ENCODE peak calls at places on chromosomes 7 and 10, in ten cellular contexts. Q is stomach, Z is breast epithelium, L is HCT116, H is upper lobe of left lung, A is GM12878, N is esophagus muscularis mucosa, U is transverse colon, F is sigmoid colon, J is GM12891. W is an unnamed sample.

GRCh38 chr7:42197391-42197790 is 39.6 kb downstream of the GLI3 start:
- DNase-seq in L (no peak), J (no peak), Q (no peak), U (no peak), N (no peak), Z (no peak), F (no peak), A (no peak), H (no peak), W (no peak)

GRCh38 chr10:3471927-3472704 is 299.5 kb upstream of the PITRM1 start:
- DNase-seq in J (no peak), Q (no peak), N (no peak), Z (peak), L (no peak), H (peak), A (no peak), F (peak), U (peak), W (no peak)

GRCh38 chr7:23175820-23176385 is 5.9 kb upstream of the NUP42 start:
- DNase-seq in F (no peak), N (no peak), A (no peak), J (no peak), L (no peak), U (no peak), Q (no peak), Z (no peak), H (no peak), W (no peak)

GRCh38 chr10:55024718-55025117 is 223.7 kb upstream of the PCDH15 start:
- DNase-seq in Z (no peak), N (no peak), U (no peak), L (no peak), F (no peak), A (no peak), H (no peak), J (no peak), Q (no peak), W (no peak)

GRCh38 chr7:122887198-122887597 is 938 bp upstream of the CADPS2 start:
- DNase-seq in N (no peak), F (peak), Z (peak), J (no peak), Q (peak), A (no peak), H (peak), U (peak), L (peak), W (no peak)

GRCh38 chr7:10022957-10023356 is 950.7 kb upstream of the PHF14 start:
- DNase-seq in L (peak), Z (no peak), F (no peak), Q (no peak), A (no peak), U (no peak), J (no peak), N (no peak), H (peak), W (no peak)

GRCh38 chr7:47658886-47659635 is 77.2 kb upstream of the TNS3 start:
- DNase-seq in Q (no peak), N (no peak), H (no peak), J (no peak), F (no peak), U (no peak), L (no peak), A (no peak), Z (no peak), W (no peak)

GRCh38 chr10:35449944-35450343 is 113.6 kb downstream of the CCNY start:
- DNase-seq in N (no peak), F (no peak), L (no peak), J (no peak), A (no peak), Q (no peak), U (no peak), Z (no peak), H (no peak), W (no peak)

GRCh38 chr10:76357726-76358125 is 926.3 kb downstream of the LRMDA start:
- DNase-seq in L (no peak), H (peak), Q (no peak), N (no peak), J (no peak), A (no peak), U (no peak), Z (no peak), F (no peak), W (no peak)

GRCh38 chr10:42875792-42876191 is 93.2 kb downstream of the BMS1 start:
- DNase-seq in U (no peak), A (no peak), F (no peak), Z (no peak), H (no peak), N (peak), Q (no peak), J (no peak), L (no peak), W (no peak)

GRCh38 chr10:2202401-2202800 is 465.1 kb upstream of the ADARB2 start:
- DNase-seq in Z (no peak), H (no peak), J (no peak), N (no peak), F (no peak), L (no peak), A (no peak), Q (no peak), U (no peak), W (no peak)

GRCh38 chr10:19719320-19719719 is 96.9 kb upstream of the PLXDC2 start:
- DNase-seq in J (no peak), Q (no peak), L (no peak), H (no peak), Z (no peak), U (no peak), A (no peak), N (no peak), F (no peak), W (no peak)

GRCh38 chr7:92691578-92691977 is 101.4 kb upstream of the FAM133B start:
- DNase-seq in H (no peak), N (no peak), L (peak), F (no peak), Z (no peak), Q (no peak), A (peak), J (no peak), U (no peak), W (no peak)

GRCh38 chr7:5396542-5396941 is 27.1 kb downstream of the TNRC18 start:
- DNase-seq in L (peak), Z (no peak), N (no peak), U (peak), J (peak), H (peak), F (peak), A (peak), Q (peak), W (peak)

GRCh38 chr10:49162761-49163160 is 25.4 kb downstream of the TMEM273 start:
- DNase-seq in Z (no peak), N (no peak), H (no peak), L (no peak), F (no peak), Q (no peak), U (no peak), J (no peak), A (no peak), W (no peak)

GRCh38 chr7:17546206-17546998 is 247.9 kb downstream of the AHR start:
- DNase-seq in F (no peak), U (no peak), L (no peak), N (no peak), J (no peak), H (no peak), Q (no peak), Z (no peak), A (no peak), W (no peak)

GRCh38 chr10:533186-533585 is 156.3 kb downstream of the DIP2C start:
- DNase-seq in H (no peak), L (no peak), Z (no peak), N (no peak), J (no peak), Q (no peak), A (no peak), U (no peak), F (no peak), W (no peak)

DNA sequence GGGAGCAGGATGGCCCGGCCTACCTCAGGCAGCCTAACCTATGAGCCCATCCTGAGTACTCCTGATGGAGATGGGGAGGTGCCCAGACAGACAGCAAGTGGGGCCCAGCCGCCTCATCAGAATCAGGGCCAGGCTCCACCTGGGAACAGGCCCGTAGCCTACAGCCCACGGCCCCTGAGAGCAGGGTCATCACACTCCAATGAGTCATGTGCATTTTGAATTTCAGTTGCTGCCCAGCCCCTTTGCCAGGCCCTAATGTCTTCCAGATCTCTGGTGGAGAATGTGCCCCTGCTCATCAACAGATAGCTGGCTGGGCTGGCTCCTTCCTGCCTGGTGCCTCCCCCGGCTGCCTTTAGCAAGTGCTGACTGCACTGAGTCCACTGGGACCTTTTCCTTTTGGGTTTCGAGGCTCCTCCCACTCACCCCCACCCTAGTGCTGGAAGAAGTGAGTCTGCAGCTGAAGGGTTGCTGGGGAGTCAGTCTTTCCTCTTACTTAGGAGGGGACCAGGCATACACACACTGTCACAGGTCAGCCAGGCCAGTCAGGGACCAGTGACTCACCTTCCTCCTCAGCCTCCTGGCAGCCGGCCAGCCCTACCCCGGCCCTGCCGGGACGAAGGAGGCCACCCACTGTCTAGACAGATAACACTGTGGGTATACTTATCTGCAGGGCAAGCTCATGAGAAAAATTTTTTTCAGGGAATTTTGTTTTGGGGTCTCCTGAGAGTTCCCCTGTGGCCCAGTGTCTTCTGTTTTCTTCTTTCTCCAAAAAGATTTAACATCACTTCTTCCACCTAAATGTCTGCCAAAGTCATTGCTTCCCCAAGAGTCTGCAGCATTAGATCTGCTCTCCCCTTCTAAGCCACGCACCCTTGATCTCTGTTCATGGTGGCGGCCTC is 9.1 kb upstream of the ASIC3 start:
- DNase-seq in H (peak), F (peak), J (no peak), L (no peak), U (peak), A (no peak), Z (no peak), Q (peak), N (no peak), W (no peak)
- TF ChIP-seq POLR2A in H (peak), F (no peak), J (no peak), L (no peak), U (no peak), A (no peak), Z (no peak), Q (no peak), N (no peak), W (no peak)

DNA sequence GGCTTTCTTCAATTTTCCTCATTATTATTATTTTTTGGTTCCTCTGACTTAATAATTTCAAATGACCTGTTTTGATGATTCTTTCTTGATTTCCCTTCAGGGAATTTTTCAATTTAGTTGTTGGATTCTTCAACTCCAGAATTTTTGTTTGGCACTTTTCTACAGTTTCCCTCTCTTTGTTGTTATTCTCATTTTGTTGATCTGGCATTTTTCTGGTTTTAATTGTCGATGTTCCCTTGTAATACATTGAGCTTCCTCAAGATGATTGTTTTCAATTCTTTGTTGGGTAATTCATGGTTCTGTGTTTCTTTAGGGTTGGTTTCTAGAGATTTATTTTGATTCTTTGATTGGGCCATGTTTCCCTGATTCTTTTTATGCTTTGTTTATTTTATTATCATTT is 67.8 kb upstream of the DNAJC1 start:
- DNase-seq in Q (no peak), J (no peak), H (no peak), L (no peak), A (no peak), F (no peak), N (no peak), Z (no peak), U (no peak), W (no peak)
- TF ChIP-seq POLR2AphosphoS5 in Q (no peak), J (no peak), H (no peak), L (no peak), A (no peak), F (no peak), N (no peak), Z (no peak), U (no peak), W (no peak)

DNA sequence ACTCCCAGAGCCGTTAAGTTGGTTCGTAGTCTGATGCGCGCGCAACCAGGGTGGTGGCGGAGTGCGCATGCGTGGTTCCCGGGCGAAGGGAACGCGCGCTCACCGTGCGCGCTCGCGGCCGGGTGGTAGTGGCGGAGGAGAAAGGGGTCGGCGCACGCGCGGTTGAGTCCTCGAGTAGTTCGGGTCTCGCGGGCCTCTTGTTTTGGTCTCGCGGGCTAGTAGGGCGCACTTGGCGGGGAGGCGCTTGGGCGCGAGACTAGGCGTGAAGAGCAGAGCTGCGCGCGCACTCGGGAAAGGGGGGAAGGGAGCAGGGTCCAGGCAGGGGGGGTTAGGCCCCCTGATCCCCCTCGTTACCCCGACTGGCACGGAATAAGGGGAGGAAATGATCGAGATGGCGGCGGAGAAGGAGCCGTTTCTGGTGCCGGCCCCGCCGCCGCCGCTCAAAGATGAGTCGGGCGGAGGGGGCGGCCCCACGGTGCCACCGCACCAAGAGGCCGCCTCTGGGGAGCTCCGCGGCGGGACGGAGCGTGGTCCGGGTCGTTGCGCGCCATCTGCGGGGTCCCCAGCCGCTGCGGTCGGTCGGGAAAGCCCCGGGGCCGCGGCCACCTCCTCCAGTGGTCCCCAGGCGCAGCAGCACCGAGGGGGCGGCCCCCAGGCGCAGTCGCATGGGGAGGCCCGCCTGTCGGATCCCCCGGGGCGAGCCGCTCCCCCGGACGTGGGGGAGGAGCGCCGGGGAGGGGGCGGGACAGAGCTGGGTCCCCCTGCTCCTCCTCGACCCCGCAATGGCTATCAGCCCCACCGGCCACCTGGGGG is at the start of gene MEPCE:
- DNase-seq in L (peak), Q (peak), H (peak), N (peak), Z (peak), U (peak), J (peak), F (peak), A (peak), W (peak)
- TF ChIP-seq POLR2A in L (peak), Q (no peak), H (peak), N (no peak), Z (no peak), U (peak), J (peak), F (peak), A (peak), W (peak)

DNA sequence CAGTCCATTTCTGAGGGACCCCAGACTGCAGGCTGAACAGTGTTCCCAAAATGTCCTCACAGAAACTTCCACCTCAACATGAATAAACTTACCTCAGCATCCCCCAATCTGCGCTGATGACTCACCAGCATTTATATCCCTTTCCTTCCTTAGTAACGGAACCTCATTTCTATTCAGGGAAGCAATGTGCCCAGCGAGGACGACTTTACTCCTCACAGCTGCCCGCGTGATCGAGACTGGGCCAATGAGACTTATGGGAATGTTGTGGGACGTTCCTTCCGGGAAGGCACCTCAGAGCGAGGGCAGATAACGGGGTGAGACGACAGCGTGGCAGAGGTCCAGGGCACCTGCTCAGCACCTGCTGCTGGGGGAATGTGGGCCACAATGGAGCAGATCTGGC is 73.1 kb upstream of the CAMK2B start:
- DNase-seq in H (no peak), Q (no peak), J (no peak), F (no peak), Z (no peak), N (no peak), A (no peak), U (no peak), L (no peak), W (no peak)
- TF ChIP-seq POLR2AphosphoS5 in H (peak), Q (peak), J (no peak), F (no peak), Z (no peak), N (peak), A (no peak), U (no peak), L (no peak), W (no peak)

DNA sequence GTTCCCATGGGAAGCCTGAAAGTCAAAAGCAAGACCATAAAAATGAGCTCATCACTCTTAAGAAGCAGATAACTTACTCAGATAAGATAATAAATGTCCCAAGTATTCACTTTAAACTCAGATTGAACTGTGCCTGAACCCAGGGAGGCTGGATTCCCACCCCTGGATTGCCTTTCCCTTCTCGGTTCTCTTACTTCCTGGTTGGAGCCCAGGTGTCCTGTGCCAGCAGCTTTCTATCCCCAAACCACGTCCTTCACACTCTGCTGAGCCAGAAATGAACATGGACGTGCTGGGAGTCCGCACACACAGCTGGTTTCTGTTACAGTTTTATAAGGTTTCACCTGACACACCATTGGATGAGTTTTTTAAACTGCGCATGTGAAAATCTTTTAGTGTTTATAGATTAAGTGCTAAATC is 636.2 kb upstream of the IGFBP3 start:
- DNase-seq in J (no peak), U (peak), F (peak), N (no peak), Q (no peak), H (peak), A (no peak), Z (no peak), L (no peak), W (no peak)
- TF ChIP-seq POLR2A in J (no peak), U (peak), F (no peak), N (no peak), Q (no peak), H (no peak), A (no peak), Z (no peak), L (no peak), W (no peak)

DNA sequence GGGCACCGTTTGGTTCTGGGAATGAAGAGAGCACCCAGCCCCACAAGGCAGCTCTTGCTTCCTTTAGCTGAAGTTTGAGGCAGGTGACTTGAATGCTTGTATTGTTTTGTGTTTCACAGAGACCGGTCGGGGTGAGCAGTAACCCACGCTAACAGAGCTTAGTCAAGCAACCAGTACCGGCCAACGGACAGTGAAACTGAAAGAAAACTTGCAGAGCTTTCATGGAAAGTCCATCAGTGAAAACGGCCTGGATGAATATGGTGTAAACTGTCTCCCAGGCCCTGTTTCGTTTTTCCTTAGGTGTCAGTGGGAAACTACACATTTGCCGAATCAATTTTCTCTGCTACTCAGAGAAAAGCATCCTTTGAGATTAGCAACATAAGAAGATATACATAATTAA is 101.1 kb downstream of the LYZL1 start:
- DNase-seq in Z (no peak), H (no peak), J (no peak), Q (no peak), A (no peak), L (no peak), N (peak), U (no peak), F (no peak), W (no peak)
- TF ChIP-seq POLR2AphosphoS5 in Z (no peak), H (no peak), J (no peak), Q (no peak), A (no peak), L (no peak), N (no peak), U (no peak), F (no peak), W (no peak)

GRCh38 chr7:38222481-38223096 is 44.5 kb downstream of the STARD3NL start:
- DNase-seq in A (peak), U (no peak), L (peak), H (no peak), Q (no peak), J (no peak), Z (no peak), F (no peak), N (no peak), W (no peak)

GRCh38 chr7:38215115-38215514 is 37.1 kb downstream of the STARD3NL start:
- DNase-seq in Q (no peak), H (no peak), N (no peak), A (no peak), L (no peak), F (no peak), J (no peak), Z (no peak), U (no peak), W (no peak)

GRCh38 chr7:38215734-38216670 is 38.0 kb downstream of the STARD3NL start:
- DNase-seq in L (peak), F (peak), N (peak), J (no peak), Z (peak), Q (peak), H (peak), U (peak), A (peak), W (peak)

GRCh38 chr7:38220452-38220851 is 42.4 kb downstream of the STARD3NL start:
- DNase-seq in L (no peak), Q (no peak), A (no peak), J (no peak), N (no peak), F (no peak), Z (no peak), H (no peak), U (no peak), W (no peak)

DNA sequence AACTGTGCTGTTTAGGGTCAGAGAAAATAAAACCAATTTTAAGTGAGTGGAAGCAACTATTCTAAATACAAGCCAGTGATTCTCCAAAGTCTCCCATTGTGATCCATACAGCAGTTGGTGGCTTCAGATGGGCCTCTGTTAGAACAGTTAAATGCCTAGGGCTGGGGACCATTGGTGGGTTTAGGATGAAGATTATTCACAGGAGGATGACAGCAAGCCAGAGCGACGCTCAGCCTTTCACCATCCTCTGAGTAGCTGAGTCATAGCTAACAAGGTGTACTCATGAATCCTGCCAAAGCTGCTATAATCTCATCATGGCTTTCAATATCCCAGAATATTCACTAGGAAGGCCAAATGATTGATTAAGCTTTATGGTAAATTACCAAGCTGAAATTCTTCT is 39.6 kb downstream of the STARD3NL start:
- DNase-seq in L (no peak), H (no peak), N (no peak), A (no peak), Z (no peak), F (no peak), Q (no peak), J (no peak), U (no peak), W (no peak)
- TF ChIP-seq POLR2A in L (no peak), H (no peak), N (no peak), A (no peak), Z (no peak), F (no peak), Q (no peak), J (no peak), U (no peak), W (no peak)

GRCh38 chr7:128135275-128136214 is 104.3 kb upstream of the LRRC4 start:
- DNase-seq in F (no peak), L (peak), U (peak), Z (no peak), Q (peak), J (peak), N (peak), H (peak), A (no peak), W (peak)
- TF ChIP-seq POLR2AphosphoS5 in F (no peak), L (no peak), U (no peak), Z (no peak), Q (no peak), J (no peak), N (no peak), H (no peak), A (no peak), W (no peak)

W was measured in GM12892.